ENCODE peak calls at places on chromosome 6, in seven cellular contexts. T, F, R, V, C, E and Y are unnamed samples.

GRCh38 chr6:91834813-91835212 is 1247.9 kb upstream of the MAP3K7 start:
- DNase-seq in T (no peak), F (no peak), R (no peak), V (no peak), C (no peak), E (no peak), Y (no peak)

GRCh38 chr6:36544228-36544627 is 3.1 kb downstream of the STK38 start:
- DNase-seq in T (peak; percentile 47), F (peak; percentile 51), R (no peak), V (peak; percentile 11), C (no peak), E (peak; percentile 47), Y (no peak)

GRCh38 chr6:31878761-31879542 is at the start of gene SLC44A4:
- DNase-seq in T (no peak), F (no peak), R (no peak), V (no peak), C (no peak), E (no peak), Y (no peak)

GRCh38 chr6:37965964-37966676 is 146.6 kb downstream of the ZFAND3 start:
- DNase-seq in T (no peak), F (no peak), R (peak; percentile 21), V (peak; percentile 40), C (no peak), E (peak; percentile 86), Y (no peak)

GRCh38 chr6:137095651-137096238 is 51.0 kb upstream of the IL20RA start:
- DNase-seq in T (no peak), F (no peak), R (peak; percentile 13), V (no peak), C (no peak), E (no peak), Y (no peak)

GRCh38 chr6:17012421-17013225 is 89.2 kb upstream of the STMND1 start:
- DNase-seq in T (peak; percentile 91), F (no peak), R (no peak), V (peak; percentile 75), C (no peak), E (peak; percentile 61), Y (peak; percentile 39)

GRCh38 chr6:20868397-20869185 is 334.3 kb downstream of the CDKAL1 start:
- DNase-seq in T (no peak), F (no peak), R (peak; percentile 66), V (no peak), C (no peak), E (no peak), Y (no peak)

GRCh38 chr6:10743514-10743913 is 4.1 kb upstream of the TMEM14B start:
- DNase-seq in T (no peak), F (no peak), R (no peak), V (no peak), C (peak; percentile 48), E (no peak), Y (no peak)

GRCh38 chr6:32668226-32668747 is 1.8 kb upstream of the HLA-DQB1 start:
- DNase-seq in T (no peak), F (peak; percentile 11), R (no peak), V (peak; percentile 23), C (peak; percentile 67), E (no peak), Y (peak; percentile 28)

GRCh38 chr6:44128020-44128917 is 915 bp downstream of the TMEM63B start:
- DNase-seq in T (no peak), F (no peak), R (peak; percentile 51), V (peak; percentile 22), C (peak; percentile 71), E (peak; percentile 26), Y (peak; percentile 61)

GRCh38 chr6:124076336-124077048 is 272.8 kb downstream of the NKAIN2 start:
- DNase-seq in T (no peak), F (no peak), R (peak; percentile 14), V (no peak), C (no peak), E (no peak), Y (no peak)